ENCODE peak calls at places on chromosomes 5 and 9, in five cellular contexts. One of them, this sample, is unnamed.

GRCh38 chr5:35884125-35884788 is 27.6 kb downstream of the IL7R start:
- DNase-seq in memory B cell: no peak
- DNase-seq in CD8-positive, alpha-beta T cell: no peak
- DNase-seq in GM18507: no peak
- DNase-seq in cardiac septum: no peak
- DNase-seq in this sample: peak; percentile 40

GRCh38 chr9:114410910-114411309 is 23.1 kb upstream of the AKNA start:
- DNase-seq in memory B cell: no peak
- DNase-seq in GM18507: no peak
- DNase-seq in CD8-positive, alpha-beta T cell: no peak
- DNase-seq in cardiac septum: no peak
- DNase-seq in this sample: no peak

GRCh38 chr9:134532084-134532483 is 109.5 kb upstream of the COL5A1 start:
- DNase-seq in memory B cell: no peak
- DNase-seq in cardiac septum: no peak
- DNase-seq in CD8-positive, alpha-beta T cell: no peak
- DNase-seq in GM18507: no peak
- DNase-seq in this sample: no peak

GRCh38 chr5:123512631-123513461 is 869 bp downstream of the CSNK1G3 start:
- DNase-seq in GM18507: no peak
- DNase-seq in CD8-positive, alpha-beta T cell: peak; percentile 17
- DNase-seq in cardiac septum: peak; percentile 79
- DNase-seq in memory B cell: peak; percentile 43
- DNase-seq in this sample: no peak

GRCh38 chr5:72203251-72203845 is 96.1 kb downstream of the MAP1B start:
- DNase-seq in GM18507: no peak
- DNase-seq in memory B cell: no peak
- DNase-seq in CD8-positive, alpha-beta T cell: no peak
- DNase-seq in cardiac septum: no peak
- DNase-seq in this sample: no peak

GRCh38 chr9:114606597-114607207 is 4.4 kb upstream of the TMEM268 start:
- DNase-seq in cardiac septum: no peak
- DNase-seq in CD8-positive, alpha-beta T cell: no peak
- DNase-seq in GM18507: no peak
- DNase-seq in memory B cell: no peak
- DNase-seq in this sample: no peak

GRCh38 chr9:125425176-125425897 is 163.7 kb downstream of the GAPVD1 start:
- DNase-seq in CD8-positive, alpha-beta T cell: no peak
- DNase-seq in GM18507: no peak
- DNase-seq in cardiac septum: no peak
- DNase-seq in memory B cell: no peak
- DNase-seq in this sample: no peak

GRCh38 chr5:135214897-135215616 is 181.0 kb upstream of the PITX1 start:
- DNase-seq in GM18507: no peak
- DNase-seq in cardiac septum: no peak
- DNase-seq in memory B cell: no peak
- DNase-seq in CD8-positive, alpha-beta T cell: no peak
- DNase-seq in this sample: no peak

GRCh38 chr5:135225856-135226560 is 173.0 kb downstream of the MACROH2A1 start:
- DNase-seq in CD8-positive, alpha-beta T cell: no peak
- DNase-seq in memory B cell: no peak
- DNase-seq in GM18507: no peak
- DNase-seq in cardiac septum: peak; percentile 55
- DNase-seq in this sample: no peak

GRCh38 chr9:133004091-133005072 is 25.9 kb downstream of the GFI1B start:
- DNase-seq in cardiac septum: no peak
- DNase-seq in GM18507: no peak
- DNase-seq in memory B cell: no peak
- DNase-seq in CD8-positive, alpha-beta T cell: no peak
- DNase-seq in this sample: no peak

GRCh38 chr9:98007251-98007928 is 24.2 kb downstream of the ANP32B start:
- DNase-seq in CD8-positive, alpha-beta T cell: no peak
- DNase-seq in cardiac septum: no peak
- DNase-seq in memory B cell: no peak
- DNase-seq in GM18507: no peak
- DNase-seq in this sample: no peak

GRCh38 chr9:125446581-125447094 is 185.0 kb downstream of the GAPVD1 start:
- DNase-seq in CD8-positive, alpha-beta T cell: no peak
- DNase-seq in cardiac septum: peak; percentile 54
- DNase-seq in memory B cell: peak; percentile 59
- DNase-seq in GM18507: peak; percentile 51
- DNase-seq in this sample: no peak

GRCh38 chr9:106916491-106917235 is 53.7 kb downstream of the ZNF462 start:
- DNase-seq in memory B cell: no peak
- DNase-seq in cardiac septum: no peak
- DNase-seq in GM18507: no peak
- DNase-seq in CD8-positive, alpha-beta T cell: no peak
- DNase-seq in this sample: no peak

GRCh38 chr9:106648799-106649198 is 214.2 kb upstream of the ZNF462 start:
- DNase-seq in memory B cell: no peak
- DNase-seq in CD8-positive, alpha-beta T cell: no peak
- DNase-seq in cardiac septum: no peak
- DNase-seq in GM18507: no peak
- DNase-seq in this sample: no peak

GRCh38 chr5:157549283-157549629 is 26.3 kb downstream of the ADAM19 start:
- DNase-seq in GM18507: no peak
- DNase-seq in CD8-positive, alpha-beta T cell: no peak
- DNase-seq in cardiac septum: no peak
- DNase-seq in memory B cell: no peak
- DNase-seq in this sample: no peak